ENCODE peak calls at places on chromosomes 3 and 15, in nine cellular contexts. N, L, W, F, D, A, T, J and B are unnamed samples.
A peak's percentile ranks its signal among the peaks of the same experiment; 100 is the strongest.

GRCh38 chr3:43649365-43649968 is 27.7 kb upstream of the ANO10 start:
- DNase-seq in N (no peak), L (no peak), W (no peak), F (no peak), D (no peak), A (no peak), T (no peak), J (no peak), B (no peak)

GRCh38 chr15:29569533-29570092 is 252.7 kb downstream of the TJP1 start:
- DNase-seq in N (no peak), L (no peak), W (no peak), F (no peak), D (no peak), A (no peak), T (no peak), J (no peak), B (no peak)

GRCh38 chr15:69760263-69760855 is 307.7 kb downstream of the RPLP1 start:
- DNase-seq in N (peak; percentile 27), L (no peak), W (no peak), F (no peak), D (peak; percentile 60), A (no peak), T (no peak), J (no peak), B (no peak)

GRCh38 chr15:74386496-74387140 is 19.2 kb upstream of the CYP11A1 start:
- DNase-seq in N (no peak), L (no peak), W (peak; percentile 20), F (no peak), D (no peak), A (no peak), T (no peak), J (no peak), B (no peak)

GRCh38 chr3:146313411-146314111 is 62.7 kb upstream of the PLSCR4 start:
- DNase-seq in N (peak; percentile 93), L (no peak), W (no peak), F (no peak), D (peak; percentile 90), A (no peak), T (no peak), J (no peak), B (no peak)

GRCh38 chr3:31813686-31814085 is 167.4 kb downstream of the OSBPL10 start:
- DNase-seq in N (no peak), L (no peak), W (no peak), F (no peak), D (no peak), A (no peak), T (no peak), J (no peak), B (no peak)

GRCh38 chr3:134352031-134352671 is 22.1 kb downstream of the AMOTL2 start:
- DNase-seq in N (no peak), L (no peak), W (no peak), F (no peak), D (no peak), A (no peak), T (no peak), J (no peak), B (no peak)

GRCh38 chr15:91967935-91968605 is 114.6 kb downstream of the SLCO3A1 start:
- DNase-seq in N (peak; percentile 56), L (no peak), W (no peak), F (no peak), D (peak; percentile 40), A (no peak), T (no peak), J (no peak), B (no peak)

GRCh38 chr15:99826146-99826745 is 93.0 kb upstream of the LYSMD4 start:
- DNase-seq in N (no peak), L (no peak), W (no peak), F (no peak), D (no peak), A (no peak), T (no peak), J (no peak), B (no peak)

GRCh38 chr3:195154111-195154791 is 116.7 kb downstream of the XXYLT1 start:
- DNase-seq in N (peak; percentile 38), L (no peak), W (no peak), F (no peak), D (peak; percentile 82), A (no peak), T (no peak), J (no peak), B (no peak)

GRCh38 chr15:70476441-70476840 is 286.9 kb downstream of the UACA start:
- DNase-seq in N (no peak), L (no peak), W (no peak), F (no peak), D (no peak), A (no peak), T (no peak), J (no peak), B (no peak)

GRCh38 chr15:96329403-96329981 is 1.0 kb upstream of the NR2F2 start:
- DNase-seq in N (peak; percentile 59), L (no peak), W (no peak), F (no peak), D (no peak), A (no peak), T (no peak), J (no peak), B (no peak)

GRCh38 chr15:39596358-39597051 is 15.6 kb downstream of the THBS1 start:
- DNase-seq in N (peak; percentile 3), L (no peak), W (no peak), F (no peak), D (peak; percentile 52), A (no peak), T (no peak), J (no peak), B (no peak)

DNA sequence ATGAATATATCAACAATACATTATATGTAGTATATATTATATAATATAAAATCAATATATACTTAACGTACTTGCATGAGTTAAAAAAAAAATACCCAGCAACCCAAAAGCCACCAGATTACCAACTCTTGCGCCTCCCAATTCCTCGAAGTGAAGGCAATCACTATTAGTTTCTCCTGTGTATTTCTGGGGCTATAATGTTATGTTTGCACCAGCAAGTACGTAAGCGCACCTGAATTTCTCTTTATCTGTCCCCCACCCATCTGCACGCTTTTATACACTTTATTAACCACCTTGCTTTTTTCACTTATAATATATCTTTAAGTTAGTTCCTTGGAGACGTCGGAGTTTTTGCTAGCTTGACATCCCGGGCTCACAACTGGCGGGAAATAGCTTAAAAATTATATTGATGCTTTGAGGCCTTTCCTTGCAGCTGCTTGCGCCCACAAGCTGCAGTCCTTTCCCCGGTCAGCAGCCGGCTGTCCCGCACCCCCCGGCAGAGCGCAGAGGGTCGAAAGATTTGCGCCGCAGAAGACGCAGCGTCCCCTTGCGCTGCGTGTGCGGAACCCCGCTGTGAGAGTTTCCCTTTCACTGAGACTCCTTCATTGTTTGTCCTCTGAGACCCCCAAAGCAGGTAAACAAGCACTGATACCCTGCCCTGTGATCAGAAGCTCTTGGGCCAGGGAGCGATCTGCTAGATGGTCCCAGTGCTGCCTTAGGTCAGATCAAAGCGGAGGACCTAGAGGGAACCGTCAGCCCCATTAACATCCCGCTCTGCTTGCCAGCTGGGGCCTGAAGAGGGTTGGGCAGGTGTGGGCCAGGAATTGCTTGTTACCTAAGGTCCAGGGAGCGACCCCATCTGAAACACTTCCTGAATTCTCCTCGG is 8.9 kb upstream of the EOMES start:
- DNase-seq in N (no peak), L (no peak), W (no peak), F (no peak), D (no peak), A (no peak), T (no peak), J (no peak), B (no peak)
- H3K4me1 ChIP-seq in N (no peaks in the 10 kb centered on the region), L (peaks cover 33% of the 10 kb centered on the region), W (peaks cover 5% of the 10 kb centered on the region), F (peaks cover 28% of the 10 kb centered on the region), D (no peaks in the 10 kb centered on the region), A (peaks cover 5% of the 10 kb centered on the region), T (no peaks in the 10 kb centered on the region), J (peaks cover 11% of the 10 kb centered on the region), B (peaks cover 28% of the 10 kb centered on the region)

DNA sequence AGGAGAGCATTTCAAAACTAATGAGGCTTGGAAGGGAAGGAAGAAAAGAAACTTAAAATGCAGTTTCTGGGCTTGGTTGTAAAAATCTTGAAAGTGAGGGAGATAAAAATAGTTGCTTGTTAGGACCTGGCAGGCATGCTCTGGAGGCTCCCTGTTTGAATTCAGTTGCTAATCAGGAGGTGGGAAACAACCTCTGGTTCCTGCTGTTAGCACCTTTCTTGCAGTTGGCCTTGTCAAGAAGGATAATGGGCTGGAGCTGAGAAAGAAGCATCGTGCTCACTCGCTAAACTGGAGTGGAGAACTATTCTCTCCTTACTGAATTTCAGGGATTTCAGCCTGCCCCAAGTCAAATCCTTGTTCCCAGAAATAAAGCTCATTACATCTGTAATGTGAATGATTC is 23.4 kb downstream of the SNAPC5 start:
- DNase-seq in N (no peak), L (no peak), W (no peak), F (no peak), D (no peak), A (no peak), T (no peak), J (no peak), B (no peak)
- H3K27ac ChIP-seq in N (no peak overlapping the region), L (no peak overlapping the region), W (no peak overlapping the region), F (no peak overlapping the region), D (no peak overlapping the region), A (no peak overlapping the region), T (no peak overlapping the region), J (no peak overlapping the region), B (peak overlapping the region; percentile 45)

GRCh38 chr3:170360476-170360875 is 3.0 kb downstream of the SKIL start:
- DNase-seq in N (peak; percentile 45), L (no peak), W (no peak), F (no peak), D (peak; percentile 63), A (no peak), T (no peak), J (no peak), B (no peak)

GRCh38 chr3:170357920-170358854 is 672 bp downstream of the SKIL start:
- DNase-seq in N (peak; percentile 69), L (peak; percentile 94), W (peak; percentile 91), F (peak; percentile 84), D (peak; percentile 59), A (peak; percentile 77), T (peak; percentile 76), J (peak; percentile 80), B (peak; percentile 77)

GRCh38 chr3:170357176-170357919 is at the start of gene SKIL:
- DNase-seq in N (peak; percentile 96), L (peak; percentile 98), W (peak; percentile 99), F (peak; percentile 98), D (peak; percentile 96), A (peak; percentile 95), T (peak; percentile 80), J (peak; percentile 99), B (peak; percentile 96)

GRCh38 chr3:170360916-170361315 is 3.4 kb downstream of the SKIL start:
- DNase-seq in N (peak; percentile 39), L (no peak), W (no peak), F (no peak), D (peak; percentile 11), A (no peak), T (no peak), J (no peak), B (no peak)

GRCh38 chr3:170359178-170359704 is 1.7 kb downstream of the SKIL start:
- DNase-seq in N (no peak), L (no peak), W (no peak), F (no peak), D (no peak), A (no peak), T (no peak), J (no peak), B (no peak)
- H3K4me3 ChIP-seq in N (peak overlapping the region; percentile 73), L (peak overlapping the region; percentile 62), W (peak overlapping the region; percentile 90), F (peak overlapping the region; percentile 91), D (peak overlapping the region; percentile 73), A (peak overlapping the region; percentile 89), T (peak overlapping the region; percentile 75), J (peak overlapping the region; percentile 90), B (no peak overlapping the region)

DNA sequence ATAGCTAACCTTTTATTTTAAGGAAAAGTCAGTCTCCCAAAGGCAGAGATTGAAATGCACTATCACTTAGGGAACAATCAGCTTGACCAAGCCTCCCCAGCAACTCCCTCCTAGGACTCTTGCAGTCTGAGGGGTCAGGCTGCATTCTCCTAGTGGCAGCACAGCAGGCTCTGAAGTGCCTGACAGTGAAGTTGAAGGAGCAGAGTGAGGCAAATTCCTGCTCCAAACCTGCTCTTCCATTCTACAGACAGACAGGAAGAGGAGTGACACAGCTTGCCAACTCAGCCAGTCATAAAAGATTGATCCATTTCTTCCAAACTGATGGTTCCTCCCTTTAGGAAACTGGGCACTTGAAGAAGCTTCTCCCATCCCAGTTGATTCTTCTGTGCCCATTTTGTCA is 43.9 kb upstream of the SMAD3 start:
- DNase-seq in N (no peak), L (no peak), W (no peak), F (no peak), D (no peak), A (no peak), T (no peak), J (no peak), B (no peak)
- H3K4me1 ChIP-seq in N (peaks cover 27% of the 10 kb centered on the region), L (peaks cover 33% of the 10 kb centered on the region), W (peaks cover 31% of the 10 kb centered on the region), F (peaks cover 30% of the 10 kb centered on the region), D (peaks cover 22% of the 10 kb centered on the region), A (peaks cover 16% of the 10 kb centered on the region), T (peaks cover 38% of the 10 kb centered on the region), J (peaks cover 29% of the 10 kb centered on the region), B (no peaks in the 10 kb centered on the region)